ENCODE peak calls at places on chromosomes 16 and 17, in five cellular contexts. X is fibroblast of lung, W is cardiac muscle cell, U is dorsolateral prefrontal cortex, Q is left lung. M is an unnamed sample.
A peak's percentile ranks its signal among the peaks of the same experiment; 100 is the strongest.

GRCh38 chr17:50183439-50184001 is 17.7 kb downstream of the SGCA start:
- DNase-seq in X (peak; percentile 56), W (peak; percentile 53), Q (peak; percentile 69), U (no peak), M (no peak)

GRCh38 chr16:55703003-55704001 is 47.5 kb downstream of the SLC6A2 start:
- DNase-seq in Q (no peak), X (peak; percentile 80), U (no peak), W (peak; percentile 78), M (no peak)

GRCh38 chr16:80894091-80894490 is 89.7 kb upstream of the CDYL2 start:
- DNase-seq in X (no peak), W (peak; percentile 63), Q (no peak), U (no peak), M (no peak)

GRCh38 chr17:67025216-67025792 is 19.1 kb upstream of the CACNG1 start:
- DNase-seq in U (no peak), W (no peak), X (no peak), Q (no peak), M (no peak)

GRCh38 chr16:3045758-3046505 is 429 bp upstream of the MMP25 start:
- DNase-seq in U (no peak), W (peak; percentile 11), X (no peak), Q (peak; percentile 93), M (no peak)

GRCh38 chr17:76473541-76473985 is 6.2 kb downstream of the AANAT start:
- DNase-seq in U (no peak), W (no peak), X (no peak), Q (peak; percentile 68), M (no peak)

GRCh38 chr17:57914274-57915147 is 40.7 kb downstream of the CUEDC1 start:
- DNase-seq in U (no peak), Q (no peak), X (no peak), W (no peak), M (no peak)

GRCh38 chr17:27532269-27533067 is 76.2 kb downstream of the KSR1 start:
- DNase-seq in Q (peak; percentile 90), U (no peak), X (peak; percentile 97), W (peak; percentile 70), M (no peak)

GRCh38 chr16:48911700-48912099 is 301.7 kb upstream of the N4BP1 start:
- DNase-seq in U (no peak), W (no peak), X (peak; percentile 3), Q (no peak), M (no peak)

GRCh38 chr17:18291718-18292540 is 22.9 kb downstream of the TOP3A start:
- DNase-seq in U (no peak), X (no peak), Q (no peak), W (no peak), M (no peak)

GRCh38 chr17:59400858-59401257 is 69.4 kb downstream of the YPEL2 start:
- DNase-seq in U (no peak), X (peak; percentile 3), Q (no peak), W (no peak), M (no peak)

GRCh38 chr17:46950997-46951621 is 27.9 kb downstream of the RPRML start:
- DNase-seq in U (peak; percentile 73), W (peak; percentile 8), X (no peak), Q (no peak), M (no peak)

GRCh38 chr17:17191346-17191792 is 14.8 kb downstream of the PLD6 start:
- DNase-seq in U (no peak), Q (peak; percentile 55), X (peak; percentile 50), W (peak; percentile 60), M (no peak)

DNA sequence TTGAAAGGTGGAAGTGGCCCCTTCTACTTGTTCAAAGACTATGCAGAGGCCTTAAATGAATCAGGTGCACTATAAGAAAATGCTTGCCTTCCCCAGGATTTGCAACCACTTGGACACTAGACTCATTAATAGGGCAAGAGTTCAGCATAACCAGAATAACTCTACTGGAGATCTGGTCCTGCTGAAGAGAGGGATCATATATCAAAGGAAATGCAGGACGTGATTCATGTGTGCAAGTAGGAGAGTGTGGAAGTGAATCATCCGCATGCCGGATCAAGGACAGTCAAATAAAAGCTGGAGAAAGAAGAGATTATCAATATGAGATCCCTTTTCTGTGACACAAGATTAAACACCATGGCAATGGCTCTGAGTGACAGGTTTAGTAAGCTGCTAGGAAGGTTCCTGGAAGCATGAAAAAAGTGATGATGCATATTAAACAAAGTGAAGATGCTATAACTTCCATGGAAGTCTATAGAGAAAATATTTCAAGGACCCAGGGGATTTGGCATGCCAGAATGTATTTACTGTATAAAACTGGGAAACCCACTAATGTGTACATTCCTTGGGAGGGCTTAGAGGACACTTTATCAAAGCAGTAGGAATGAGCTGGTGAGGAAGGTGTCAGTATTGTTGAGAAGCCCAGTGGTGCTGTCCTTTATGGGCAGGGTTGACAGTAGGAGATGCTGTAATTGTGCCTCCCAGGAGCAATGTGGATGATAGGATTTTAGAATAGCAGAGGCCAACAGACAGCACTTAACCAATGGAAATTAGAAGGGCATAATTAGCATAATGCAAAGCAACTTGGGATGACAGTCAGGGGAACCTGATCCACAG is 133.1 kb downstream of the ABCA8 start:
- DNase-seq in W (peak; percentile 81), Q (no peak), U (no peak), X (peak; percentile 82), M (peak; percentile 69)
- H3K27ac ChIP-seq in W (peak overlapping the region; percentile 85), Q (no peak overlapping the region), U (peak overlapping the region; percentile 48), X (no peak overlapping the region), M (peak overlapping the region; percentile 2)

GRCh38 chr17:82876602-82877391 is 37.0 kb upstream of the ZNF750 start:
- DNase-seq in U (peak; percentile 86), Q (peak; percentile 87), X (peak; percentile 83), W (peak; percentile 81), M (peak; percentile 72)
- H3K27ac ChIP-seq in U (peak overlapping the region; percentile 65), Q (peak overlapping the region; percentile 79), X (peak overlapping the region; percentile 5), W (no peak overlapping the region), M (peak overlapping the region; percentile 100)

GRCh38 chr16:12721841-12722467 is 81.7 kb downstream of the CPPED1 start:
- DNase-seq in U (no peak), Q (no peak), W (no peak), X (no peak), M (no peak)

GRCh38 chr16:12719972-12720371 is 83.7 kb downstream of the CPPED1 start:
- DNase-seq in W (no peak), U (no peak), X (no peak), Q (no peak), M (no peak)

DNA sequence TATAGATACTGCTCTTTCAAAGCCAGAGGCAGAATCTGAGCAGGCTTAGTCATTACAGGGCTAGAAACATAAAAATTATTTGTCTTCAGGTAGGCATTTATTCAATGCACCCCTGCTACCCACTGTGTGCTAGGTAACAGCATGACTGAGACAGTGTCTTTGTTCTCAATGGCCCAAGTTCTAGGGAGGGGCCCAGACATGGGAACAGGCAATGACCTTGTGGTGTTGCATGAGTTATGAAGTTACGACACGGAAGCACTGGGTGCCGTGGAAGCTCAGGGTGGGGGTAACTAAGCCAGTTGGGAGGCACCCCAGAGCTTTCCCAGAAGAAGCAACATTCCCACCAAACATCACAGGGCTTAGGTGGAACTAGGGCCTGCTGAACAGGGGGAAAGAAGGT is 87.0 kb downstream of the CPPED1 start:
- DNase-seq in W (no peak), X (no peak), U (no peak), Q (no peak), M (no peak)
- H3K27ac ChIP-seq in W (no peak overlapping the region), X (no peak overlapping the region), U (no peak overlapping the region), Q (no peak overlapping the region), M (no peak overlapping the region)

GRCh38 chr16:7443966-7444365 is 111.3 kb downstream of the RBFOX1 start:
- DNase-seq in Q (no peak), U (no peak), X (no peak), W (no peak), M (no peak)
- H3K27ac ChIP-seq in Q (no peak overlapping the region), U (no peak overlapping the region), X (no peak overlapping the region), W (no peak overlapping the region), M (no peak overlapping the region)

M was measured in epithelial cell of prostate.